ENCODE peak calls at places on chromosomes 4 and X, in eight cellular contexts. M is SK-N-SH, U is GM23338, S is HCT116, E is HepG2, Z is K562, H is GM12878, L is Panc1. O is an unnamed sample.

GRCh38 chrX:80511969-80512760 is 91.9 kb downstream of the TENT5D start:
- DNase-seq in M (no peak), U (peak), S (no peak), E (no peak), Z (peak), H (no peak), L (no peak), O (no peak)

GRCh38 chrX:136211766-136212556 is 39.2 kb downstream of the MAP7D3 start:
- DNase-seq in M (no peak), U (no peak), S (no peak), E (no peak), Z (no peak), H (no peak), L (no peak), O (no peak)

GRCh38 chrX:14496674-14497073 is 32.7 kb upstream of the GLRA2 start:
- DNase-seq in M (no peak), U (no peak), S (no peak), E (no peak), Z (no peak), H (no peak), L (no peak), O (no peak)

GRCh38 chrX:142994988-142995387 is 30.7 kb upstream of the SPANXN4 start:
- DNase-seq in M (no peak), U (no peak), S (no peak), E (no peak), Z (no peak), H (no peak), L (no peak), O (no peak)

GRCh38 chr4:81470456-81471327 is 1.0 kb downstream of the RASGEF1B start:
- DNase-seq in M (no peak), U (peak), S (no peak), E (no peak), Z (no peak), H (no peak), L (no peak), O (no peak)

GRCh38 chr4:3785292-3785565 is 19.0 kb downstream of the ADRA2C start:
- DNase-seq in M (no peak), U (no peak), S (no peak), E (no peak), Z (no peak), H (no peak), L (no peak), O (no peak)

GRCh38 chrX:104795804-104796203 is 229.8 kb downstream of the IL1RAPL2 start:
- DNase-seq in M (no peak), U (peak), S (no peak), E (no peak), Z (no peak), H (no peak), L (no peak), O (no peak)

GRCh38 chrX:131778269-131779218 is 234.7 kb downstream of the OR13H1 start:
- DNase-seq in M (peak), U (no peak), S (no peak), E (no peak), Z (no peak), H (peak), L (no peak), O (peak)

GRCh38 chrX:63754860-63755579 is 30.0 kb downstream of the ARHGEF9 start:
- DNase-seq in M (peak), U (peak), S (peak), E (peak), Z (peak), H (peak), L (peak), O (peak)

GRCh38 chrX:69398881-69399280 is 105.2 kb upstream of the NALF2 start:
- DNase-seq in M (no peak), U (no peak), S (no peak), E (no peak), Z (no peak), H (no peak), L (no peak), O (no peak)

GRCh38 chr4:139223682-139224317 is 46.8 kb upstream of the ELF2 start:
- DNase-seq in M (no peak), U (no peak), S (no peak), E (no peak), Z (no peak), H (no peak), L (no peak), O (peak)

GRCh38 chrX:64204252-64204651 is 1.3 kb downstream of the AMER1 start:
- DNase-seq in M (peak), U (peak), S (no peak), E (peak), Z (no peak), H (no peak), L (no peak), O (no peak)

GRCh38 chrX:109890300-109890699 is 112.6 kb upstream of the TMEM164 start:
- DNase-seq in M (no peak), U (no peak), S (no peak), E (no peak), Z (no peak), H (no peak), L (no peak), O (no peak)

GRCh38 chrX:20139966-20140365 is 1.7 kb downstream of the EIF1AX start:
- DNase-seq in M (no peak), U (no peak), S (no peak), E (no peak), Z (no peak), H (no peak), L (no peak), O (no peak)

GRCh38 chrX:136747003-136747986 is 33.4 kb downstream of the ARHGEF6 start:
- DNase-seq in M (no peak), U (no peak), S (no peak), E (no peak), Z (no peak), H (no peak), L (no peak), O (no peak)

GRCh38 chrX:3351287-3351686 is 4.8 kb upstream of the MXRA5 start:
- DNase-seq in M (no peak), U (no peak), S (no peak), E (no peak), Z (no peak), H (no peak), L (no peak), O (no peak)

GRCh38 chrX:23773601-23774175 is 9.3 kb upstream of the SAT1 start:
- DNase-seq in M (no peak), U (no peak), S (no peak), E (no peak), Z (no peak), H (peak), L (no peak), O (no peak)

GRCh38 chrX:69137371-69137881 is 27.8 kb downstream of the PJA1 start:
- DNase-seq in M (no peak), U (peak), S (no peak), E (no peak), Z (no peak), H (no peak), L (no peak), O (no peak)

GRCh38 chr4:169416461-169416860 is 145.7 kb upstream of the SH3RF1 start:
- DNase-seq in M (no peak), U (no peak), S (no peak), E (no peak), Z (no peak), H (no peak), L (no peak), O (no peak)

GRCh38 chr4:110020139-110020538 is 107.5 kb downstream of the EGF start:
- DNase-seq in M (no peak), U (peak), S (no peak), E (peak), Z (no peak), H (no peak), L (no peak), O (no peak)

GRCh38 chr4:173200103-173200502 is 31.5 kb downstream of the GALNT7 start:
- DNase-seq in M (no peak), U (no peak), S (no peak), E (no peak), Z (no peak), H (no peak), L (no peak), O (no peak)

GRCh38 chr4:519203-519651 is 20.2 kb downstream of the PIGG start:
- DNase-seq in M (no peak), U (no peak), S (no peak), E (no peak), Z (no peak), H (no peak), L (no peak), O (no peak)

GRCh38 chr4:30269850-30270249 is 450.3 kb upstream of the PCDH7 start:
- DNase-seq in M (no peak), U (peak), S (peak), E (no peak), Z (no peak), H (no peak), L (no peak), O (no peak)

GRCh38 chr4:68369474-68369805 is 19.6 kb upstream of the YTHDC1 start:
- DNase-seq in M (no peak), U (no peak), S (peak), E (no peak), Z (no peak), H (no peak), L (no peak), O (no peak)

GRCh38 chr4:88204882-88205281 is 46.4 kb upstream of the ABCG2 start:
- DNase-seq in M (no peak), U (no peak), S (no peak), E (no peak), Z (no peak), H (no peak), L (no peak), O (no peak)

GRCh38 chr4:97560009-97560408 is 583.3 kb downstream of the STPG2 start:
- DNase-seq in M (no peak), U (no peak), S (no peak), E (no peak), Z (no peak), H (no peak), L (no peak), O (no peak)

GRCh38 chrX:1893758-1894294 is 279.0 kb downstream of the ASMT start:
- DNase-seq in M (no peak), U (no peak), S (no peak), E (no peak), Z (no peak), H (no peak), L (no peak), O (no peak)

GRCh38 chr4:119643306-119644042 is 14.9 kb upstream of the PDE5A start:
- DNase-seq in M (no peak), U (no peak), S (no peak), E (no peak), Z (no peak), H (no peak), L (no peak), O (no peak)

GRCh38 chr4:168691621-168692376 is 194.9 kb downstream of the PALLD start:
- DNase-seq in M (no peak), U (no peak), S (no peak), E (no peak), Z (no peak), H (no peak), L (no peak), O (no peak)

GRCh38 chr4:156898373-156899117 is 73.1 kb downstream of the PDGFC start:
- DNase-seq in M (no peak), U (no peak), S (no peak), E (peak), Z (no peak), H (no peak), L (no peak), O (peak)

GRCh38 chr4:156906325-156906724 is 65.3 kb downstream of the PDGFC start:
- DNase-seq in M (no peak), U (no peak), S (no peak), E (no peak), Z (no peak), H (no peak), L (no peak), O (no peak)

GRCh38 chr4:156896536-156896935 is 75.1 kb downstream of the PDGFC start:
- DNase-seq in M (no peak), U (no peak), S (no peak), E (no peak), Z (no peak), H (no peak), L (no peak), O (no peak)

GRCh38 chr4:156901871-156902270 is 69.7 kb downstream of the PDGFC start:
- DNase-seq in M (no peak), U (no peak), S (no peak), E (no peak), Z (no peak), H (no peak), L (no peak), O (no peak)
- TF ChIP-seq REST in M (no peak), U (no peak), S (no peak), E (no peak), Z (no peak), H (no peak), L (no peak), O (no peak)

DNA sequence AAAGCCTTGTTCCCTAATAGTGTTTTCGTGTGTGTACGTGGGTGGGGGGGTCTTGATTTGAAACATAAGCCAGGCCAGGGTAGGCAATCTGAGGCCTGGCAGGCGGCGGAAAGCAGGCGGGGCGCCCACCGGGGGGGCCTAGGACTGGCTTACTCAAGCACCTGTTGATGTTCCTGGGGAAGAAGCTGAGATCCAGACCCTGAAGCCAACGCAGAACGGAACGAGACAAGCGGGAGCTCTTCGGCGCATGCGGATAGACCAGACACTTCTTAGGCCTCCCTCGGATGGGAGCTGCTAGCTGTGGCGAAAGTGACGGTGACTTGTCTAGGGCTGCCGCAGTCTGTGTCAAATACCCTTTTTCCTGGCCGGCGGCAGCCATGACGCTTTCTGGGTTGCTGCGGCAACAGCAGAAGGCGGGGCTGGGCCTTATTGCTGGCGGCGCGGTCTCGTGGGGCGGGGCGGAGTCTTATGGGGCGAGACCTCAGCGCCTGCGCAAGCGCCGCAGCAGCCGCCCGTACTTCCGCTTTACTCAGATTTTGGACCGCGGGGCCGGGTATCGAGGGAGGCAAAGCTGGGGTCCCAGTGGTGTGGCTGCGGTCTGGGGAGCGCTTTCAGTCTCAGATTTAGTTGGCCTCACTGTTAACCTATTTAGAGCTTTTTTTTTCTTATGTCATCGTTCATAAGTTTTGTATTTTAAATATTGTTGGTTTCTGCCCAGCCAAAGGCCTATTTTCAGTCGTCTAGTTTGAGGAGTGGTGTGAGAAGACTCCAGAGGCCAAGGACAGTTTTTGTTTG is at the start of gene SPATA4:
- DNase-seq in M (peak), U (peak), S (peak), E (peak), Z (peak), H (peak), L (peak), O (peak)
- TF ChIP-seq POLR2AphosphoS5 in M (peak), U (peak), S (peak), E (peak), Z (no peak), H (no peak), L (peak), O (peak)

GRCh38 chrX:56800801-56801200 is 71.8 kb downstream of the NBDY start:
- DNase-seq in M (peak), U (no peak), S (no peak), E (no peak), Z (no peak), H (no peak), L (no peak), O (no peak)

GRCh38 chrX:56797966-56798711 is 69.1 kb downstream of the NBDY start:
- DNase-seq in M (peak), U (no peak), S (no peak), E (no peak), Z (no peak), H (no peak), L (no peak), O (no peak)

GRCh38 chrX:56802428-56802827 is 73.4 kb downstream of the NBDY start:
- DNase-seq in M (no peak), U (no peak), S (no peak), E (no peak), Z (no peak), H (no peak), L (no peak), O (no peak)

GRCh38 chrX:56798866-56799864 is 70.1 kb downstream of the NBDY start:
- DNase-seq in M (peak), U (no peak), S (no peak), E (peak), Z (no peak), H (no peak), L (no peak), O (no peak)

DNA sequence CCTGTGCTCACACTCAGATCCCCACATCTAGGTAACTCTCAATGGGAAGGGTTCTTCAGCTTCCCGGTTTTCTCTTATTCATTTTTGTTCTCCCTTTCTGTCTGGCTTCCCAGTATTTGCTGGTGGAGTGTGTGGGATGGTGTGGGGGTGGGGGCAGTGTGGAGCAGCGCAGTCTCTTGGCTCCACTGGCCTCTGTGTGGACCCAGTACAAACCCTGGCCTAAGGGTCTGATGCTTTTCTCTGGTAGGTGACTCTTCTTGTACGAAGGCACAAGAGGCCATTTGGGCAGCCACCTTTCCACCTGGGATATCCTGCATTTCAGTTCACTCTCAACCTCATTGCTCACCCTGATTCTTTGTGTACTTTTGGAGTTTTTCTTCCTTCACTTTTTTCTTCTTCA is 71.3 kb downstream of the NBDY start:
- DNase-seq in M (no peak), U (no peak), S (no peak), E (no peak), Z (no peak), H (no peak), L (no peak), O (no peak)
- H3K27ac ChIP-seq in M (no peak), U (no peak), S (no peak), E (no peak), Z (no peak), H (no peak), L (no peak), O (no peak)

DNA sequence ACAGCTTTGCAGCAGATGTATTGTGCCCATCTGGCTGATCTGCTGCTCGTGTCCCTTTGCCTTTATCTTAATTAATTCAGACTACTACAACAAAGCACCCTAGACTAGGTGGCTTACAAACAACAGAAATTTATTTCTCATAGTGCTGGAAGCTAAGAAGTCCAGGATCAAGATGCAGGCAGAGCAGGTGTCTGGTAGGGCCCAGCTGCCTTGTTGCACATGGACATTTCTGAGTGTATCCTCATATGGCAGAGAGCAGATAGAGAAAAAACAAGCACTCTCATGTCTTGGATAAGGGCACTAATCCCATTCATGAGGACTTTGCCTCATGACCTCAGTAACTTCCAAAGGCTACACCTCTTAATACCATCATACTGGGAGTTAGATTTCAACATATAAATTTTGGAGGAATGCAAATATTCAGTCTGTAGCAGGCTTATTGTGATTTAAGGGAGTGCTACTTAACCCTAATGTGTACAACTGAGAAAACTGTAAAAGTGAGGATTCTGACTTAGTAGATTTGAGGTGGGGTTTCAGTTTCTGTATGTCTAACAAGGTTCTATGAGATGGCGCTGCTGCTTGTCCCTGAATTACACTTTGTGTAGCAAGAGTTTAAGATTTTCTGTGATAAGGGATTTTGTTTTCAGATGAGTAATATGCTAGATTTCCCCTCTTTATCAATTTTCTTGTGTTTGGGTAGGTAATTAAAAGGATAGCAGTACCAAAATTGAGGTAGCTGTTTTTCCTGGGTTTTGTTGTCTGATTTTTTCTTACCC is 473.2 kb upstream of the TECRL start:
- DNase-seq in M (no peak), U (no peak), S (no peak), E (no peak), Z (no peak), H (no peak), L (no peak), O (no peak)
- TF ChIP-seq REST in M (no peak), U (no peak), S (no peak), E (no peak), Z (no peak), H (no peak), L (no peak), O (no peak)

O was measured in HL-60.